ENCODE peak calls at places on chromosomes 13 and 19, in eight cellular contexts. One of them, this sample, is unnamed.

GRCh38 chr13:40961224-40961623 is 57.9 kb downstream of the ELF1 start:
- DNase-seq in heart right ventricle: no peak
- DNase-seq in activated CD8-positive, alpha-beta T cell treated with anti-CD3 and anti-CD28 coated beads for 36 hours: no peak
- DNase-seq in AG04450: no peak
- DNase-seq in endothelial cell: no peak
- DNase-seq in NCI-H1417 treated with DMSO at 0.1 percent for 48 hours: no peak
- DNase-seq in memory B cell: no peak
- DNase-seq in HEK293T: no peak
- DNase-seq in this sample: no peak

GRCh38 chr13:93951153-93951552 is 528.3 kb downstream of the DCT start:
- DNase-seq in heart right ventricle: no peak
- DNase-seq in activated CD8-positive, alpha-beta T cell treated with anti-CD3 and anti-CD28 coated beads for 36 hours: no peak
- DNase-seq in AG04450: no peak
- DNase-seq in endothelial cell: no peak
- DNase-seq in NCI-H1417 treated with DMSO at 0.1 percent for 48 hours: no peak
- DNase-seq in memory B cell: no peak
- DNase-seq in HEK293T: no peak
- DNase-seq in this sample: no peak

GRCh38 chr19:292281-292884 is 1.2 kb upstream of the PLPP2 start:
- DNase-seq in heart right ventricle: no peak
- DNase-seq in activated CD8-positive, alpha-beta T cell treated with anti-CD3 and anti-CD28 coated beads for 36 hours: no peak
- DNase-seq in AG04450: no peak
- DNase-seq in endothelial cell: no peak
- DNase-seq in NCI-H1417 treated with DMSO at 0.1 percent for 48 hours: no peak
- DNase-seq in memory B cell: no peak
- DNase-seq in HEK293T: no peak
- DNase-seq in this sample: no peak

GRCh38 chr13:99956473-99957349 is 14.9 kb downstream of the ZIC5 start:
- DNase-seq in heart right ventricle: no peak
- DNase-seq in activated CD8-positive, alpha-beta T cell treated with anti-CD3 and anti-CD28 coated beads for 36 hours: peak
- DNase-seq in AG04450: no peak
- DNase-seq in endothelial cell: peak
- DNase-seq in NCI-H1417 treated with DMSO at 0.1 percent for 48 hours: no peak
- DNase-seq in memory B cell: peak
- DNase-seq in HEK293T: no peak
- DNase-seq in this sample: no peak

GRCh38 chr13:112638919-112639318 is 50.9 kb upstream of the ATP11A start:
- DNase-seq in heart right ventricle: no peak
- DNase-seq in activated CD8-positive, alpha-beta T cell treated with anti-CD3 and anti-CD28 coated beads for 36 hours: no peak
- DNase-seq in AG04450: no peak
- DNase-seq in endothelial cell: no peak
- DNase-seq in NCI-H1417 treated with DMSO at 0.1 percent for 48 hours: no peak
- DNase-seq in memory B cell: no peak
- DNase-seq in HEK293T: no peak
- DNase-seq in this sample: no peak

GRCh38 chr19:18762125-18763023 is 28.7 kb downstream of the COMP start:
- DNase-seq in heart right ventricle: peak
- DNase-seq in activated CD8-positive, alpha-beta T cell treated with anti-CD3 and anti-CD28 coated beads for 36 hours: no peak
- DNase-seq in AG04450: no peak
- DNase-seq in endothelial cell: no peak
- DNase-seq in NCI-H1417 treated with DMSO at 0.1 percent for 48 hours: no peak
- DNase-seq in memory B cell: no peak
- DNase-seq in HEK293T: no peak
- DNase-seq in this sample: no peak

GRCh38 chr13:30802953-30803478 is 67.7 kb downstream of the ALOX5AP start:
- DNase-seq in heart right ventricle: peak
- DNase-seq in activated CD8-positive, alpha-beta T cell treated with anti-CD3 and anti-CD28 coated beads for 36 hours: peak
- DNase-seq in AG04450: peak
- DNase-seq in endothelial cell: peak
- DNase-seq in NCI-H1417 treated with DMSO at 0.1 percent for 48 hours: no peak
- DNase-seq in memory B cell: peak
- DNase-seq in HEK293T: peak
- DNase-seq in this sample: peak

GRCh38 chr19:45097776-45098520 is 5.0 kb downstream of the PPP1R37 start:
- DNase-seq in heart right ventricle: peak
- DNase-seq in activated CD8-positive, alpha-beta T cell treated with anti-CD3 and anti-CD28 coated beads for 36 hours: no peak
- DNase-seq in AG04450: peak
- DNase-seq in endothelial cell: no peak
- DNase-seq in NCI-H1417 treated with DMSO at 0.1 percent for 48 hours: no peak
- DNase-seq in memory B cell: no peak
- DNase-seq in HEK293T: no peak
- DNase-seq in this sample: no peak

GRCh38 chr19:45901432-45901903 is 945 bp downstream of the MYPOP start:
- DNase-seq in heart right ventricle: no peak
- DNase-seq in activated CD8-positive, alpha-beta T cell treated with anti-CD3 and anti-CD28 coated beads for 36 hours: peak
- DNase-seq in AG04450: no peak
- DNase-seq in endothelial cell: no peak
- DNase-seq in NCI-H1417 treated with DMSO at 0.1 percent for 48 hours: no peak
- DNase-seq in memory B cell: peak
- DNase-seq in HEK293T: peak
- DNase-seq in this sample: no peak

GRCh38 chr13:94710081-94710809 is 2.1 kb downstream of the SOX21 start:
- DNase-seq in heart right ventricle: no peak
- DNase-seq in activated CD8-positive, alpha-beta T cell treated with anti-CD3 and anti-CD28 coated beads for 36 hours: no peak
- DNase-seq in AG04450: no peak
- DNase-seq in endothelial cell: no peak
- DNase-seq in NCI-H1417 treated with DMSO at 0.1 percent for 48 hours: no peak
- DNase-seq in memory B cell: no peak
- DNase-seq in HEK293T: peak
- DNase-seq in this sample: no peak

GRCh38 chr19:46009530-46010510 is 13.0 kb downstream of the PGLYRP1 start:
- DNase-seq in heart right ventricle: peak
- DNase-seq in activated CD8-positive, alpha-beta T cell treated with anti-CD3 and anti-CD28 coated beads for 36 hours: peak
- DNase-seq in AG04450: no peak
- DNase-seq in endothelial cell: peak
- DNase-seq in NCI-H1417 treated with DMSO at 0.1 percent for 48 hours: no peak
- DNase-seq in memory B cell: peak
- DNase-seq in HEK293T: peak
- DNase-seq in this sample: peak

GRCh38 chr13:112722433-112723250 is 32.8 kb downstream of the ATP11A start:
- DNase-seq in heart right ventricle: peak
- DNase-seq in activated CD8-positive, alpha-beta T cell treated with anti-CD3 and anti-CD28 coated beads for 36 hours: peak
- DNase-seq in AG04450: peak
- DNase-seq in endothelial cell: no peak
- DNase-seq in NCI-H1417 treated with DMSO at 0.1 percent for 48 hours: no peak
- DNase-seq in memory B cell: no peak
- DNase-seq in HEK293T: no peak
- DNase-seq in this sample: peak

This sample was measured in HuH-7.